ENCODE peak calls at places on chromosomes 1 and 21, in five cellular contexts. X, F, Y, P and R are unnamed samples.

GRCh38 chr1:3651939-3652537 is at the start of gene TP73:
- DNase-seq in X (peak), F (peak), Y (peak), P (peak), R (peak)

GRCh38 chr21:31161157-31161556 is 122.9 kb upstream of the KRTAP19-8 start:
- DNase-seq in X (no peak), F (peak), Y (no peak), P (peak), R (no peak)

GRCh38 chr1:17233675-17234074 is 15.2 kb upstream of the PADI3 start:
- DNase-seq in X (peak), F (peak), Y (peak), P (no peak), R (peak)

GRCh38 chr1:184615301-184615700 is 139.4 kb downstream of the EDEM3 start:
- DNase-seq in X (no peak), F (no peak), Y (no peak), P (no peak), R (no peak)

GRCh38 chr1:12549460-12550349 is 68.3 kb downstream of the DHRS3 start:
- DNase-seq in X (peak), F (peak), Y (peak), P (no peak), R (peak)

GRCh38 chr1:177959793-177960515 is 9.9 kb downstream of the SEC16B start:
- DNase-seq in X (no peak), F (peak), Y (peak), P (peak), R (peak)

GRCh38 chr1:25796807-25797458 is 3.1 kb upstream of the SELENON start:
- DNase-seq in X (peak), F (peak), Y (peak), P (peak), R (peak)

GRCh38 chr21:36487641-36488307 is 7.9 kb upstream of the CLDN14 start:
- DNase-seq in X (no peak), F (peak), Y (no peak), P (no peak), R (peak)

GRCh38 chr1:147496571-147496970 is 44.7 kb upstream of the BCL9 start:
- DNase-seq in X (peak), F (peak), Y (peak), P (peak), R (peak)

GRCh38 chr1:234357831-234358230 is 15.4 kb upstream of the COA6 start:
- DNase-seq in X (no peak), F (no peak), Y (no peak), P (no peak), R (no peak)

GRCh38 chr1:10615932-10616671 is 141.4 kb downstream of the PEX14 start:
- DNase-seq in X (no peak), F (no peak), Y (no peak), P (no peak), R (no peak)

GRCh38 chr21:45596704-45597318 is 46.7 kb upstream of the PCBP3 start:
- DNase-seq in X (peak), F (peak), Y (peak), P (peak), R (peak)

GRCh38 chr1:20194770-20195463 is 8.6 kb upstream of the PLA2G2C start:
- DNase-seq in X (peak), F (peak), Y (peak), P (peak), R (peak)

GRCh38 chr1:226870323-226871046 is at the start of gene PSEN2:
- DNase-seq in X (peak), F (peak), Y (peak), P (peak), R (peak)

GRCh38 chr1:59025201-59025600 is 241.4 kb upstream of the JUN start:
- DNase-seq in X (no peak), F (peak), Y (no peak), P (no peak), R (peak)

GRCh38 chr1:213162338-213162737 is 111.3 kb downstream of the RPS6KC1 start:
- DNase-seq in X (no peak), F (peak), Y (no peak), P (no peak), R (peak)

GRCh38 chr1:51302746-51303145 is 27.6 kb downstream of the TTC39A start:
- DNase-seq in X (no peak), F (no peak), Y (no peak), P (no peak), R (no peak)

GRCh38 chr1:191901651-191902050 is 256.6 kb upstream of the RGS18 start:
- DNase-seq in X (no peak), F (no peak), Y (no peak), P (peak), R (no peak)

GRCh38 chr1:32623775-32624174 is 26.6 kb downstream of the ZBTB8OS start:
- DNase-seq in X (no peak), F (no peak), Y (no peak), P (no peak), R (no peak)

GRCh38 chr1:181911715-181912114 is 149.8 kb downstream of the ZNF648 start:
- DNase-seq in X (no peak), F (peak), Y (no peak), P (no peak), R (no peak)

GRCh38 chr1:177858222-177858894 is 111.5 kb downstream of the SEC16B start:
- DNase-seq in X (no peak), F (peak), Y (peak), P (no peak), R (no peak)

GRCh38 chr1:201826830-201827229 is 2.1 kb upstream of the IPO9 start:
- DNase-seq in X (no peak), F (peak), Y (no peak), P (peak), R (no peak)

GRCh38 chr1:41313661-41314131 is 47.5 kb upstream of the FOXO6 start:
- DNase-seq in X (peak), F (peak), Y (no peak), P (peak), R (peak)

GRCh38 chr1:212234431-212235298 is 50.5 kb upstream of the PPP2R5A start:
- DNase-seq in X (peak), F (peak), Y (peak), P (no peak), R (peak)

GRCh38 chr21:33850985-33851384 is 64.6 kb downstream of the ATP5PO start:
- DNase-seq in X (no peak), F (no peak), Y (no peak), P (no peak), R (no peak)

GRCh38 chr1:234684854-234685253 is 74.9 kb upstream of the IRF2BP2 start:
- DNase-seq in X (no peak), F (peak), Y (no peak), P (no peak), R (no peak)

GRCh38 chr1:100530901-100531487 is 6.9 kb upstream of the GPR88 start:
- DNase-seq in X (no peak), F (peak), Y (no peak), P (no peak), R (no peak)

GRCh38 chr1:11648732-11649158 is 5.5 kb downstream of the FBXO2 start:
- DNase-seq in X (no peak), F (peak), Y (peak), P (peak), R (peak)

GRCh38 chr1:66613187-66613586 is 79.2 kb downstream of the SGIP1 start:
- DNase-seq in X (no peak), F (no peak), Y (no peak), P (no peak), R (no peak)

GRCh38 chr1:196180847-196181593 is 427.2 kb downstream of the KCNT2 start:
- DNase-seq in X (peak), F (peak), Y (peak), P (no peak), R (peak)

GRCh38 chr1:1876335-1876935 is 14.5 kb downstream of the GNB1 start:
- DNase-seq in X (no peak), F (peak), Y (no peak), P (no peak), R (no peak)

GRCh38 chr1:83090195-83090594 is 908.7 kb downstream of the TTLL7 start:
- DNase-seq in X (no peak), F (no peak), Y (no peak), P (no peak), R (no peak)

GRCh38 chr1:83086346-83086745 is 912.6 kb downstream of the TTLL7 start:
- DNase-seq in X (no peak), F (no peak), Y (no peak), P (no peak), R (peak)

GRCh38 chr1:83083589-83084224 is 915.2 kb downstream of the TTLL7 start:
- DNase-seq in X (no peak), F (no peak), Y (no peak), P (no peak), R (no peak)

GRCh38 chr1:83086986-83087512 is 911.9 kb downstream of the TTLL7 start:
- DNase-seq in X (no peak), F (no peak), Y (no peak), P (no peak), R (no peak)

DNA sequence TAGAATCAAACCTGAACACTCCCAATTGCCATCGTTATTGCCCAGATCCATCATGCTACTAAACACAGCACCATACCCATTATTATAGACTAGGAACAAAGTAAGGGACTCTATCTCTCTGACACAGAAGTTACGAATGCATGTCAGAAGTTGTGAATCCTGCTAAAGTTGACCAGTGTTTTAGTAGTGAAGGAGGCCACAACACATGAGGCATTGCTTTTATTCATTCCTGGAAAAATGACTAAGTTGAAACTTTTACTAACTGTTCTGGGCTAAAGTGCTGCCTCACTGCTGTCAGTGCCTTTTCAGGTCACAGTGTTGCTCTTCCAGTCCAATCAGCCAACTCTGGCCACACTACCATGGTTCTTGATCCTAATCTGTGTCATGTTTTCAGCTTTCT is 911.1 kb downstream of the TTLL7 start:
- DNase-seq in X (no peak), F (no peak), Y (no peak), P (no peak), R (no peak)
- TF ChIP-seq EZH2phosphoT487 in X (no peak), F (no peak), Y (no peak), P (no peak), R (no peak)

GRCh38 chr21:28632718-28633408 is 359.8 kb downstream of the LTN1 start:
- DNase-seq in X (no peak), F (peak), Y (no peak), P (peak), R (peak)
- H3K4me3 ChIP-seq in X (no peak), F (peak), Y (no peak), P (no peak), R (no peak)

GRCh38 chr1:111552587-111552986 is 49.2 kb upstream of the ADORA3 start:
- DNase-seq in X (no peak), F (no peak), Y (no peak), P (no peak), R (no peak)

GRCh38 chr1:111551623-111552470 is 48.4 kb upstream of the ADORA3 start:
- DNase-seq in X (no peak), F (no peak), Y (peak), P (no peak), R (no peak)

GRCh38 chr1:111556318-111557037 is 53.0 kb upstream of the ADORA3 start:
- DNase-seq in X (no peak), F (no peak), Y (no peak), P (no peak), R (peak)

DNA sequence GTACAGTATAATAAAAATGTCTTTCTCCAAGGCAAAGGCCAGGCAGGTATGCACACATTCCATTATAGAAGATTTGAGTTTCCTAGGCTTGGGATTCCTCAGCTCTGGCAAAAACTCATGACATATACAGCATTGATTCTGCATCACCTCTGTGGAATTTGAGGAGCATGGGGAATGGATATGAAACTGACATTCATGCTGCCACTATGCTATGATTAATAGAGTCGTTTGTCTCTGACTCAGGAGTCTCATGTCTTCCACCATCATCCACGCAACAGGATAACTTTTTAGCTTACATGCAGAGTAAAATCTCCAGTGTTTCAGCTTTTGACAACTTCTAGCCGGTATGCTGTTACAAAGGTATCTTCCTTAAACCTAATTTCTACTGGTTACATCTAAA is 49.8 kb upstream of the ADORA3 start:
- DNase-seq in X (no peak), F (peak), Y (no peak), P (no peak), R (peak)
- TF ChIP-seq EZH2phosphoT487 in X (no peak), F (no peak), Y (no peak), P (no peak), R (no peak)

DNA sequence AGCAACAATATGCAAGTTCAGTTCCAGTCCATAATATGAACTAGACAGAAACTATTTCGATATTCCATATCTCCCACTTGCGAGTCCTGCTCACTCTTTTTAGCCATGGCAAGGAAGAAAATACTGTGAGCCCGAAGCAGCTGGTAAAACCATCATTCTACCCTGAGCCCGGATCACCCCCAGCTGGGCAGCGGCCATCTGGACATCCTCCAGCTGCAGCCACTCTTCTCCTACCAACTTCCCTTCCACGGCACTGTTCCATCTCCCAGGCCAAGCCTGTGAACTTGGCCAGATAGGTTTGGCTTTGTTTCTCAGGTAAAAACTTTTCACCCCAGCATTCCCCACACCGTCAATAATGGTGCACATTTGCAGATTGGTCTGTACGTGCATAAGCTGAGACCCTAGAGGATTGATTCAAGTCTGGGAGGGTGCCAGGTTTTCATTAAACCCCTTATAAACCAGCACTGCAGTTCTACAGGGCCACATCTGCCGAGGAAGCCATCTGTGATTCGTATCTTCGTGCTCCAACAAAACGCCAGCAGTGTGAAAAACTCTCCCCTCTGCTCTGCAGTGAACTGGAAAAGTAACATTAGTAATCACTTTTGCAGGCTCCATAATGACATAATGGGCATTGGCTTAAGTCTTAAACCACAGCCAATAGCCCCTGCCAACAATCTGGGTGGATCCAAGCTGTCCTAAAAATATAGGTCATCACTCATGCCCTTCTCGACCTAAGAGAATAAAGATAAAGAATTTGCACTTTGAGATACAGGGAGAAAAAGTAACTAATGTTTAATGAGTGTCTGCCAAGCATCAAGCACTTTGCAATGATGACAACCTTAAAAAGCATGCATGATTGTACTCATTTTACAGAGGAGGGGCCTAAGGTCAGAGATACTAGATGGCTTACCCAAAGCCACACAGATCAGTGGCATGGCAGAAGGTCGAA is 205.1 kb downstream of the PLPP3 start:
- DNase-seq in X (no peak), F (peak), Y (peak), P (no peak), R (peak)
- H3K4me3 ChIP-seq in X (no peak), F (no peak), Y (no peak), P (no peak), R (peak)

DNA sequence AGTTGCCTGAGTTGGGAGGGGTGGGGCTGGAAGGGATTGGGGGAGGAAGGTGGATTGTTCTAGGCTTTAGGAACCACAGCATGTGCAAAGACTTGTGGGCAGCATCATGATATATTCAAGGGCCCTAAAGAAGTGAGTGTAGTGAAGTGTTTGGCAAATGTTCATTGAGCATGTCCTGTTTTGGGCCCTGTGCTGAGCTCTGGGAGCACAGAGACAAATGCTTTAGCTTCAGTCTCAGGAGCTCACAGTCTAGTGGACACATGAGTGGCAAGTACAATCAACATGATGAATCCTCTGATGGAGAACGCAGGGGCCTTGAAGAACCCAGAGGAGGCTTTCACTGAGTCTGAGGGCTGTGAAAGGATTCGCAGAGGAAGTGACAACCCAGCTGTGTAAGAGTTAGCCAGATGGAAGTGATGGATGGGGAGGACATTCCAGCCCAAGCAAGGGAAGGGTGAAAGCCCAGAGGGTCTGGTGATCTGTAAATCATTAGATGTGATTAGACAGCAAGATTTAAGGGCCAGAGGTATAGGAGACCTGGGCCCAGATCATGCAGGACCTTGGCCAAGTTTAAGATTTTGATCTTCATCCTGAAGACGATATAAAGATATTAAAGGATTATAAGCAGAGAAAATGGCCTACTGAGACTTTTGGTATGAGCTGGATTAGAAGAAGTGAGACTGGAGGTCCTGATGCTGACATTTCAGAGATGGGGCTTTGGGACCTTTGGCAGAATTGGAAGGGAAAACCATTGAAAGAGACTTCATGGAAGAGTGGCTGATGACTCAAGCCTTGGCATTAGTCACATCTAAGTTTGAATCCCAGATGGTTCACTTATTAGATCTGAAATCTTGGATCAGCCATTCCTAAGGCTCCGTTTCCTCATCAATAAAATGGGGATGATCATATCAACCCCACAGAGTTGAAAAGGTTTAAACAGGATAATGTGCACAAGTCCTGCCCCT is 4.6 kb downstream of the IPO13 start:
- DNase-seq in X (no peak), F (peak), Y (no peak), P (no peak), R (peak)
- TF ChIP-seq EZH2phosphoT487 in X (no peak), F (no peak), Y (no peak), P (no peak), R (no peak)

DNA sequence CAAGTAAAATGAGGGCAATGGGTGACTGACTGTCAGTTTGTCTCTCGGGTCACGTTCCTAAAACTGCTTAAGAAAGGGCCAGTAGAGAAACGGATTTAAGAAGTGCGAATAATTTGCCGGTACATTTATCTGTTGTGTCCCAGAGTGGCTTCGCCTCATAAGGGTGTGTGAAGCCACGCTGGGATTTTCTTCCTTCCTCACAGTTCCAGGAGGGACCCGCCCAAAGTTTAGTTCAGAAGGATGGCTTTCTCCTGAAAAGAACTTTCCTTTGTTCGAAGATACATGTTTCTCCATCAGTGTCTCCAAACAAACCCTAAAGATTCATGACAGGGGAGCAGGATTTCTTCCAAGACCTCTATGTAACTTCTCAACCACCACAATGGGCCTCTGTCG is 49.8 kb downstream of the ADAMTS1 start:
- DNase-seq in X (no peak), F (no peak), Y (no peak), P (no peak), R (no peak)
- H3K4me3 ChIP-seq in X (no peak), F (no peak), Y (no peak), P (no peak), R (no peak)